ENCODE peak calls at places on chromosomes 7 and 10, in nine cellular contexts. C is NAMALWA; T is SK-N-DZ; P is NCI-H1436; D is Calu3; O is CD4-positive, alpha-beta T cell; Z is HT1080; I is LoVo; B is ELF-1. Q is an unnamed sample.
A peak's percentile ranks its signal among the peaks of the same experiment; 100 is the strongest.

GRCh38 chr10:130265542-130265941 is 129.4 kb downstream of the GLRX3 start:
- DNase-seq in C (no peak), T (no peak), P (no peak), D (no peak), O (no peak), Z (no peak), I (no peak), B (no peak), Q (no peak)

GRCh38 chr10:113317476-113317875 is 235.4 kb upstream of the HABP2 start:
- DNase-seq in C (no peak), T (no peak), P (no peak), D (no peak), O (no peak), Z (no peak), I (no peak), B (no peak), Q (no peak)

GRCh38 chr10:29811751-29812427 is 177.1 kb upstream of the SVIL start:
- DNase-seq in C (no peak), T (peak; percentile 4), P (no peak), D (peak; percentile 17), O (no peak), Z (peak; percentile 64), I (peak; percentile 55), B (no peak), Q (no peak)

GRCh38 chr7:106883627-106884026 is 18.5 kb downstream of the PIK3CG start:
- DNase-seq in C (peak; percentile 59), T (no peak), P (no peak), D (no peak), O (no peak), Z (no peak), I (no peak), B (no peak), Q (no peak)

GRCh38 chr7:13903997-13904396 is 85.5 kb downstream of the ETV1 start:
- DNase-seq in C (no peak), T (no peak), P (peak; percentile 47), D (no peak), O (no peak), Z (no peak), I (no peak), B (no peak), Q (no peak)

GRCh38 chr7:18278306-18278705 is 217.2 kb upstream of the HDAC9 start:
- DNase-seq in C (no peak), T (no peak), P (no peak), D (no peak), O (no peak), Z (no peak), I (no peak), B (no peak), Q (no peak)

GRCh38 chr7:116177009-116177408 is 33.3 kb upstream of the TES start:
- DNase-seq in C (no peak), T (no peak), P (no peak), D (no peak), O (no peak), Z (no peak), I (no peak), B (no peak), Q (no peak)

GRCh38 chr10:42973870-42974692 is 102.8 kb upstream of the RET start:
- DNase-seq in C (no peak), T (no peak), P (no peak), D (no peak), O (no peak), Z (no peak), I (no peak), B (no peak), Q (no peak)

GRCh38 chr10:96642973-96643372 is 56.2 kb upstream of the TM9SF3 start:
- DNase-seq in C (peak; percentile 84), T (peak; percentile 18), P (peak; percentile 33), D (peak; percentile 74), O (peak; percentile 20), Z (peak; percentile 23), I (no peak), B (peak; percentile 40), Q (peak; percentile 75)

GRCh38 chr10:122232781-122233180 is 38.3 kb upstream of the BTBD16 start:
- DNase-seq in C (no peak), T (no peak), P (no peak), D (no peak), O (no peak), Z (peak; percentile 61), I (no peak), B (no peak), Q (no peak)

GRCh38 chr10:778626-779330 is 89.3 kb upstream of the DIP2C start:
- DNase-seq in C (no peak), T (no peak), P (no peak), D (no peak), O (no peak), Z (no peak), I (no peak), B (peak; percentile 45), Q (no peak)

GRCh38 chr7:80748302-80749042 is 110.0 kb downstream of the CD36 start:
- DNase-seq in C (no peak), T (no peak), P (no peak), D (no peak), O (no peak), Z (no peak), I (no peak), B (no peak), Q (no peak)

GRCh38 chr7:112199035-112199655 is 7.1 kb downstream of the DOCK4 start:
- DNase-seq in C (no peak), T (no peak), P (no peak), D (no peak), O (no peak), Z (peak; percentile 76), I (no peak), B (no peak), Q (no peak)

GRCh38 chr10:90738885-90739284 is 119.0 kb downstream of the HTR7 start:
- DNase-seq in C (no peak), T (no peak), P (no peak), D (no peak), O (no peak), Z (no peak), I (no peak), B (no peak), Q (no peak)

GRCh38 chr7:53306846-53307245 is 271.4 kb downstream of the POM121L12 start:
- DNase-seq in C (no peak), T (no peak), P (no peak), D (no peak), O (no peak), Z (peak; percentile 15), I (no peak), B (no peak), Q (no peak)

GRCh38 chr10:72248477-72249151 is 25.1 kb upstream of the DDIT4 start:
- DNase-seq in C (peak; percentile 80), T (peak; percentile 61), P (peak; percentile 29), D (peak; percentile 90), O (peak; percentile 58), Z (peak; percentile 24), I (peak; percentile 57), B (peak; percentile 60), Q (no peak)

Q was measured in neural progenitor cell.